ENCODE peak calls at places on chromosomes 16 and 17, in nine cellular contexts. One of them, this sample, is unnamed.

GRCh38 chr17:52096056-52096455 is 62.5 kb downstream of the CA10 start:
- DNase-seq in CD4-positive, CD25-positive, alpha-beta regulatory T cell: no peak
- DNase-seq in GM23248: no peak
- DNase-seq in Panc1: no peak
- DNase-seq in CD4-positive, alpha-beta memory T cell: no peak
- DNase-seq in Peyer's patch: no peak
- DNase-seq in ascending aorta: no peak
- DNase-seq in prostate gland: no peak
- DNase-seq in CD4-positive, alpha-beta T cell: no peak
- DNase-seq in this sample: no peak

GRCh38 chr16:69566437-69567030 is 768 bp downstream of the NFAT5 start:
- DNase-seq in Panc1: no peak
- DNase-seq in prostate gland: peak
- DNase-seq in Peyer's patch: peak
- DNase-seq in CD4-positive, CD25-positive, alpha-beta regulatory T cell: peak
- DNase-seq in GM23248: peak
- DNase-seq in ascending aorta: no peak
- DNase-seq in CD4-positive, alpha-beta T cell: no peak
- DNase-seq in CD4-positive, alpha-beta memory T cell: no peak
- DNase-seq in this sample: peak

GRCh38 chr17:18314059-18314730 is 599 bp downstream of the TOP3A start:
- DNase-seq in Peyer's patch: no peak
- DNase-seq in CD4-positive, CD25-positive, alpha-beta regulatory T cell: no peak
- DNase-seq in CD4-positive, alpha-beta memory T cell: no peak
- DNase-seq in prostate gland: peak
- DNase-seq in Panc1: no peak
- DNase-seq in CD4-positive, alpha-beta T cell: no peak
- DNase-seq in GM23248: peak
- DNase-seq in ascending aorta: no peak
- DNase-seq in this sample: no peak

GRCh38 chr17:43983515-43984411 is 20.7 kb upstream of the NAGS start:
- DNase-seq in Peyer's patch: no peak
- DNase-seq in Panc1: no peak
- DNase-seq in CD4-positive, alpha-beta memory T cell: no peak
- DNase-seq in ascending aorta: no peak
- DNase-seq in GM23248: peak
- DNase-seq in CD4-positive, alpha-beta T cell: no peak
- DNase-seq in prostate gland: no peak
- DNase-seq in CD4-positive, CD25-positive, alpha-beta regulatory T cell: no peak
- DNase-seq in this sample: no peak

GRCh38 chr17:14019186-14019956 is 49.9 kb upstream of the COX10 start:
- DNase-seq in Peyer's patch: no peak
- DNase-seq in prostate gland: peak
- DNase-seq in ascending aorta: no peak
- DNase-seq in CD4-positive, alpha-beta memory T cell: no peak
- DNase-seq in CD4-positive, alpha-beta T cell: no peak
- DNase-seq in GM23248: peak
- DNase-seq in CD4-positive, CD25-positive, alpha-beta regulatory T cell: no peak
- DNase-seq in Panc1: no peak
- DNase-seq in this sample: no peak

GRCh38 chr17:75899767-75900468 is 3.2 kb upstream of the TRIM65 start:
- DNase-seq in ascending aorta: no peak
- DNase-seq in Panc1: no peak
- DNase-seq in Peyer's patch: no peak
- DNase-seq in prostate gland: no peak
- DNase-seq in GM23248: no peak
- DNase-seq in CD4-positive, alpha-beta memory T cell: no peak
- DNase-seq in CD4-positive, alpha-beta T cell: no peak
- DNase-seq in CD4-positive, CD25-positive, alpha-beta regulatory T cell: no peak
- DNase-seq in this sample: no peak

GRCh38 chr17:74413491-74413890 is 18.4 kb upstream of the GPRC5C start:
- DNase-seq in GM23248: no peak
- DNase-seq in CD4-positive, alpha-beta memory T cell: no peak
- DNase-seq in CD4-positive, alpha-beta T cell: no peak
- DNase-seq in Panc1: no peak
- DNase-seq in Peyer's patch: no peak
- DNase-seq in CD4-positive, CD25-positive, alpha-beta regulatory T cell: no peak
- DNase-seq in ascending aorta: no peak
- DNase-seq in prostate gland: no peak
- DNase-seq in this sample: no peak

GRCh38 chr16:81636298-81636960 is 142.7 kb upstream of the PLCG2 start:
- DNase-seq in CD4-positive, alpha-beta memory T cell: no peak
- DNase-seq in Peyer's patch: no peak
- DNase-seq in GM23248: peak
- DNase-seq in CD4-positive, alpha-beta T cell: no peak
- DNase-seq in ascending aorta: no peak
- DNase-seq in Panc1: no peak
- DNase-seq in prostate gland: no peak
- DNase-seq in CD4-positive, CD25-positive, alpha-beta regulatory T cell: no peak
- DNase-seq in this sample: no peak

GRCh38 chr17:7486181-7486580 is 2.0 kb downstream of the POLR2A start:
- DNase-seq in CD4-positive, CD25-positive, alpha-beta regulatory T cell: no peak
- DNase-seq in prostate gland: no peak
- DNase-seq in CD4-positive, alpha-beta memory T cell: no peak
- DNase-seq in ascending aorta: no peak
- DNase-seq in Peyer's patch: no peak
- DNase-seq in CD4-positive, alpha-beta T cell: no peak
- DNase-seq in GM23248: peak
- DNase-seq in Panc1: no peak
- DNase-seq in this sample: no peak

DNA sequence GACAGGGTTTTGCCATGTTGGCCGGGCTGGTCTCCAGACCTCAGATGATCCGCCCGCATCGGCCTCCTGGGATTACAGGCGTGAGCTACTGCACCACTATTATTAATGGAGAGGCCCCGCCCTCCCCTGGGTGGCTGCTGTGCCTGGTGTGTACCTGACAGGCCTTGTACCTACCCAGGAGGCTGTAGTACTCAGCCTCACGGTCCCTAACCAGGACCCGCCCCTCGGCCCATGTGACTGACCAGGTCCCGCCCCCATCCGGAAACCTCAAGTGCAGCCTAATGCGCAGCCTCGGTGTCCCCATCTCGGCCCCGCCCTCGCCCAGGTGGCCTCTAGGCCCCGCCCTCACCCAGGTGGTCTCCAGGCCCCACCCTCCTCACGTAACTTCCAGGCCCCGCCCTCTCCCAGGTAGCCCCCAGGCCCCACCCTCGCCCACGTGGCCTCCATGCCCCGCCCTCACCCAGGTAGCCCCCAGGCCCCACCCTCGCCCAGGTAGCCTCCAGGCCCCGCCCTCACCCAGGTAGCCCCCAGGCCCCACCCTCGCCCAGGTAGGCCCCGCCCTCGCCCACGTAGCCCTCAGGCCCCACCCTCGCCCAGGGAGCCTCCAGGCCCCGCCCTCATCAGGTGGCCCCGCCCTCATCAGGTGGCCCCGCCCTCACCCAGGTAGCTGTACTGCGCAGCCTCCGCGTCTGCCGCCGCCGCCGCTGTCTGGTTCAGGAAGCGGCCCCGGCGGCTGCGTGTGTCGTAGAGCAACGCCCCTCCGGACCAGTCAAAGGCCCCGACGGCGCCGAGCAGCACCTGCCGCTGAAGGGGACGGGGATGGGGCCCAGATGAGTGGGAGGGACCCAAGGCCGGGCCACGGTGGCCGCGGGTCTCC is 31.0 kb downstream of the HASPIN start:
- DNase-seq in CD4-positive, CD25-positive, alpha-beta regulatory T cell: peak
- DNase-seq in Panc1: no peak
- DNase-seq in Peyer's patch: peak
- DNase-seq in CD4-positive, alpha-beta T cell: peak
- DNase-seq in prostate gland: peak
- DNase-seq in ascending aorta: no peak
- DNase-seq in GM23248: peak
- DNase-seq in CD4-positive, alpha-beta memory T cell: peak
- DNase-seq in this sample: peak
- H3K27ac ChIP-seq in CD4-positive, CD25-positive, alpha-beta regulatory T cell: peak
- H3K27ac ChIP-seq in Panc1: no peak
- H3K27ac ChIP-seq in Peyer's patch: peak
- H3K27ac ChIP-seq in CD4-positive, alpha-beta T cell: peak
- H3K27ac ChIP-seq in prostate gland: peak
- H3K27ac ChIP-seq in ascending aorta: no peak
- H3K27ac ChIP-seq in GM23248: no peak
- H3K27ac ChIP-seq in CD4-positive, alpha-beta memory T cell: peak
- H3K27ac ChIP-seq in this sample: no peak

GRCh38 chr16:66519482-66519881 is 30.4 kb downstream of the TK2 start:
- DNase-seq in GM23248: no peak
- DNase-seq in ascending aorta: no peak
- DNase-seq in Panc1: no peak
- DNase-seq in Peyer's patch: no peak
- DNase-seq in CD4-positive, alpha-beta memory T cell: no peak
- DNase-seq in prostate gland: no peak
- DNase-seq in CD4-positive, CD25-positive, alpha-beta regulatory T cell: no peak
- DNase-seq in CD4-positive, alpha-beta T cell: no peak
- DNase-seq in this sample: no peak
- H3K27ac ChIP-seq in GM23248: no peak
- H3K27ac ChIP-seq in ascending aorta: peak
- H3K27ac ChIP-seq in Panc1: peak
- H3K27ac ChIP-seq in Peyer's patch: peak
- H3K27ac ChIP-seq in CD4-positive, alpha-beta memory T cell: no peak
- H3K27ac ChIP-seq in prostate gland: no peak
- H3K27ac ChIP-seq in CD4-positive, CD25-positive, alpha-beta regulatory T cell: peak
- H3K27ac ChIP-seq in CD4-positive, alpha-beta T cell: peak
- H3K27ac ChIP-seq in this sample: peak

DNA sequence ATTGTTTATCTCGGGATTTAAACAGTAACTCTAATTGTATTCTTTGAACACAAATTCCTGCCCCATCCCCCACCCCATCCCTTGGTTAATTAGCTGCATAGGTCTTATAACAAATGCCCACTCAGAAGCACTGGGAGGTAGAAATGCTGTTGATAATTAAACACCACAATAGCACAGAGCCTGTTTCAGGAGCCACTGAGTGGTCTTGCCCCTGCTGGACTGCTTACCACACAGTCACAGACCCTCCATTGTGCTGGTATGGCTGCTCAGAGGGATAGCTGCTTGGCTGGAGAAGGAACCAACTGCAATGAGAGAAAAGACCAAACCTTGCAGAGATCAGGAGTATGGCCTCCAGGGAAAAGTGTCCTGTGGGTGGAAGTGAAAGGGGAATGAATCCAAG is 214.1 kb downstream of the ANKFN1 start:
- DNase-seq in CD4-positive, CD25-positive, alpha-beta regulatory T cell: no peak
- DNase-seq in CD4-positive, alpha-beta T cell: no peak
- DNase-seq in ascending aorta: no peak
- DNase-seq in Panc1: no peak
- DNase-seq in prostate gland: no peak
- DNase-seq in Peyer's patch: no peak
- DNase-seq in CD4-positive, alpha-beta memory T cell: no peak
- DNase-seq in GM23248: no peak
- DNase-seq in this sample: no peak
- H3K27ac ChIP-seq in CD4-positive, CD25-positive, alpha-beta regulatory T cell: no peak
- H3K27ac ChIP-seq in CD4-positive, alpha-beta T cell: no peak
- H3K27ac ChIP-seq in ascending aorta: no peak
- H3K27ac ChIP-seq in Panc1: no peak
- H3K27ac ChIP-seq in prostate gland: no peak
- H3K27ac ChIP-seq in Peyer's patch: no peak
- H3K27ac ChIP-seq in CD4-positive, alpha-beta memory T cell: no peak
- H3K27ac ChIP-seq in GM23248: no peak
- H3K27ac ChIP-seq in this sample: no peak

DNA sequence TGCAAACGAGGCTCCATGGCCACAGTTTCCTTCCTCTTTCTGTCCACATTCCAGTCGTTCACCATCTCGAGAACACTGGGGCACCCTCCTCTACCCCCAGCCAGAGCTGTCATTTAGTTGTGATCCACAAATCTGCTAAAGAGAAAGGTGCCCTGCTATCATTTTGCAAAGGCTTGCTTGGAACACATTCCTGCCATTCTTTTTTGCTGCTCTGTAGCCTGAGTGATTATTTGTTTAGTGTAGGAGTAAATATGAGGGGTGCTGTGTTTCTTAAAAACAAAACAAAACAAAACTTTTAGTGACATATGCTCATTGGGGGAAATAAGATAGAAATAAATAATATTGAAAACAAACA is 166.7 kb downstream of the PRKCA start:
- DNase-seq in Panc1: no peak
- DNase-seq in Peyer's patch: no peak
- DNase-seq in CD4-positive, alpha-beta T cell: no peak
- DNase-seq in ascending aorta: no peak
- DNase-seq in CD4-positive, alpha-beta memory T cell: no peak
- DNase-seq in CD4-positive, CD25-positive, alpha-beta regulatory T cell: no peak
- DNase-seq in GM23248: no peak
- DNase-seq in prostate gland: no peak
- DNase-seq in this sample: no peak
- H3K27ac ChIP-seq in Panc1: peak
- H3K27ac ChIP-seq in Peyer's patch: no peak
- H3K27ac ChIP-seq in CD4-positive, alpha-beta T cell: no peak
- H3K27ac ChIP-seq in ascending aorta: no peak
- H3K27ac ChIP-seq in CD4-positive, alpha-beta memory T cell: no peak
- H3K27ac ChIP-seq in CD4-positive, CD25-positive, alpha-beta regulatory T cell: no peak
- H3K27ac ChIP-seq in GM23248: peak
- H3K27ac ChIP-seq in prostate gland: no peak
- H3K27ac ChIP-seq in this sample: peak